ENCODE peak calls at places on chromosomes 6 and 20, in six cellular contexts. One of them, this sample, is unnamed.

GRCh38 chr20:63706852-63707557 is 771 bp downstream of the ARFRP1 start:
- DNase-seq in tibial nerve: no peak
- DNase-seq in islet precursor cell: peak; percentile 80
- DNase-seq in activated naive CD8-positive, alpha-beta T cell treated with anti-CD3 and anti-CD28 coated beads, Interleukin-2, amount 50 U/mL, for 24 hours: peak; percentile 67
- DNase-seq in hypothalamus: no peak
- DNase-seq in AG08395: peak; percentile 51
- DNase-seq in this sample: no peak

GRCh38 chr6:53959717-53960116 is 151.5 kb upstream of the MLIP start:
- DNase-seq in hypothalamus: no peak
- DNase-seq in AG08395: no peak
- DNase-seq in tibial nerve: no peak
- DNase-seq in islet precursor cell: no peak
- DNase-seq in activated naive CD8-positive, alpha-beta T cell treated with anti-CD3 and anti-CD28 coated beads, Interleukin-2, amount 50 U/mL, for 24 hours: no peak
- DNase-seq in this sample: peak; percentile 29

GRCh38 chr6:29892696-29893095 is 49.6 kb upstream of the HLA-A start:
- DNase-seq in activated naive CD8-positive, alpha-beta T cell treated with anti-CD3 and anti-CD28 coated beads, Interleukin-2, amount 50 U/mL, for 24 hours: no peak
- DNase-seq in islet precursor cell: no peak
- DNase-seq in hypothalamus: no peak
- DNase-seq in AG08395: no peak
- DNase-seq in tibial nerve: no peak
- DNase-seq in this sample: no peak

GRCh38 chr6:100257661-100258395 is 206.9 kb downstream of the SIM1 start:
- DNase-seq in hypothalamus: no peak
- DNase-seq in tibial nerve: no peak
- DNase-seq in islet precursor cell: no peak
- DNase-seq in activated naive CD8-positive, alpha-beta T cell treated with anti-CD3 and anti-CD28 coated beads, Interleukin-2, amount 50 U/mL, for 24 hours: no peak
- DNase-seq in AG08395: peak; percentile 45
- DNase-seq in this sample: peak; percentile 65

GRCh38 chr6:73537677-73538076 is 16.8 kb upstream of the EEF1A1 start:
- DNase-seq in activated naive CD8-positive, alpha-beta T cell treated with anti-CD3 and anti-CD28 coated beads, Interleukin-2, amount 50 U/mL, for 24 hours: no peak
- DNase-seq in islet precursor cell: no peak
- DNase-seq in tibial nerve: no peak
- DNase-seq in AG08395: no peak
- DNase-seq in hypothalamus: no peak
- DNase-seq in this sample: no peak

GRCh38 chr6:81906709-81907204 is 154.3 kb upstream of the TENT5A start:
- DNase-seq in activated naive CD8-positive, alpha-beta T cell treated with anti-CD3 and anti-CD28 coated beads, Interleukin-2, amount 50 U/mL, for 24 hours: no peak
- DNase-seq in AG08395: no peak
- DNase-seq in islet precursor cell: no peak
- DNase-seq in tibial nerve: no peak
- DNase-seq in hypothalamus: no peak
- DNase-seq in this sample: no peak

GRCh38 chr6:71419954-71420692 is 131.5 kb downstream of the OGFRL1 start:
- DNase-seq in hypothalamus: peak; percentile 50
- DNase-seq in activated naive CD8-positive, alpha-beta T cell treated with anti-CD3 and anti-CD28 coated beads, Interleukin-2, amount 50 U/mL, for 24 hours: peak; percentile 3
- DNase-seq in tibial nerve: peak; percentile 8
- DNase-seq in islet precursor cell: no peak
- DNase-seq in AG08395: peak; percentile 48
- DNase-seq in this sample: peak; percentile 18

GRCh38 chr6:121430514-121431460 is 4.7 kb upstream of the GJA1 start:
- DNase-seq in hypothalamus: no peak
- DNase-seq in tibial nerve: peak; percentile 40
- DNase-seq in islet precursor cell: no peak
- DNase-seq in AG08395: peak; percentile 51
- DNase-seq in activated naive CD8-positive, alpha-beta T cell treated with anti-CD3 and anti-CD28 coated beads, Interleukin-2, amount 50 U/mL, for 24 hours: no peak
- DNase-seq in this sample: peak; percentile 56

GRCh38 chr20:23023621-23024187 is 11.4 kb upstream of the SSTR4 start:
- DNase-seq in AG08395: no peak
- DNase-seq in activated naive CD8-positive, alpha-beta T cell treated with anti-CD3 and anti-CD28 coated beads, Interleukin-2, amount 50 U/mL, for 24 hours: no peak
- DNase-seq in islet precursor cell: no peak
- DNase-seq in tibial nerve: no peak
- DNase-seq in hypothalamus: no peak
- DNase-seq in this sample: no peak